ENCODE peak calls at places on chromosome 15, in seven cellular contexts. K, A, C, T, H, D and L are unnamed samples.
A peak's percentile ranks its signal among the peaks of the same experiment; 100 is the strongest.

GRCh38 chr15:73822998-73823397 is 50.4 kb upstream of the TBC1D21 start:
- DNase-seq in K (no peak), A (no peak), C (no peak), T (peak; percentile 43), H (no peak), D (no peak), L (no peak)

GRCh38 chr15:77839431-77839830 is 206.7 kb upstream of the LINGO1 start:
- DNase-seq in K (no peak), A (no peak), C (no peak), T (no peak), H (no peak), D (no peak), L (no peak)

GRCh38 chr15:73716417-73716816 is 32.2 kb downstream of the CD276 start:
- DNase-seq in K (no peak), A (no peak), C (no peak), T (no peak), H (no peak), D (no peak), L (no peak)

GRCh38 chr15:48719668-48720067 is 74.2 kb upstream of the FBN1 start:
- DNase-seq in K (no peak), A (no peak), C (no peak), T (no peak), H (no peak), D (no peak), L (no peak)

GRCh38 chr15:37081985-37082384 is 18.4 kb downstream of the MEIS2 start:
- DNase-seq in K (no peak), A (no peak), C (no peak), T (no peak), H (no peak), D (no peak), L (no peak)

GRCh38 chr15:57344282-57344681 is 32.0 kb upstream of the CGNL1 start:
- DNase-seq in K (no peak), A (no peak), C (no peak), T (no peak), H (no peak), D (no peak), L (no peak)

GRCh38 chr15:96367436-96368200 is 37.1 kb downstream of the NR2F2 start:
- DNase-seq in K (no peak), A (no peak), C (no peak), T (no peak), H (no peak), D (peak; percentile 57), L (no peak)

GRCh38 chr15:40338041-40338657 is 2.6 kb downstream of the CCDC9B start:
- DNase-seq in K (peak; percentile 58), A (peak; percentile 35), C (no peak), T (peak; percentile 60), H (peak; percentile 91), D (peak; percentile 93), L (peak; percentile 72)

GRCh38 chr15:51365417-51365816 is 24.0 kb downstream of the GLDN start:
- DNase-seq in K (no peak), A (no peak), C (no peak), T (no peak), H (no peak), D (no peak), L (no peak)

GRCh38 chr15:45660231-45660979 is 25.6 kb downstream of the SQOR start:
- DNase-seq in K (no peak), A (no peak), C (no peak), T (peak; percentile 28), H (peak; percentile 14), D (no peak), L (no peak)

GRCh38 chr15:36886135-36887011 is 214.0 kb downstream of the MEIS2 start:
- DNase-seq in K (no peak), A (no peak), C (no peak), T (no peak), H (no peak), D (no peak), L (no peak)

GRCh38 chr15:101371519-101371918 is 76.5 kb upstream of the SNRPA1 start:
- DNase-seq in K (no peak), A (no peak), C (no peak), T (no peak), H (no peak), D (no peak), L (no peak)

GRCh38 chr15:72968531-72968922 is 83.7 kb upstream of the NEO1 start:
- DNase-seq in K (no peak), A (no peak), C (no peak), T (no peak), H (no peak), D (no peak), L (peak; percentile 37)

GRCh38 chr15:71364117-71364584 is 248.9 kb downstream of the THSD4 start:
- DNase-seq in K (no peak), A (no peak), C (no peak), T (no peak), H (no peak), D (no peak), L (no peak)

GRCh38 chr15:57654136-57654845 is 52.2 kb upstream of the POLR2M start:
- DNase-seq in K (no peak), A (no peak), C (no peak), T (peak; percentile 27), H (no peak), D (no peak), L (no peak)

GRCh38 chr15:63077952-63078351 is 35.4 kb downstream of the TPM1 start:
- DNase-seq in K (no peak), A (no peak), C (no peak), T (no peak), H (no peak), D (peak; percentile 49), L (no peak)

GRCh38 chr15:63076136-63077005 is 33.8 kb downstream of the TPM1 start:
- DNase-seq in K (no peak), A (no peak), C (no peak), T (no peak), H (no peak), D (no peak), L (no peak)

GRCh38 chr15:63073497-63074172 is 31.1 kb downstream of the TPM1 start:
- DNase-seq in K (no peak), A (no peak), C (no peak), T (no peak), H (peak; percentile 36), D (no peak), L (no peak)

GRCh38 chr15:63072809-63073277 is 30.3 kb downstream of the TPM1 start:
- DNase-seq in K (no peak), A (no peak), C (no peak), T (no peak), H (no peak), D (no peak), L (peak; percentile 48)

DNA sequence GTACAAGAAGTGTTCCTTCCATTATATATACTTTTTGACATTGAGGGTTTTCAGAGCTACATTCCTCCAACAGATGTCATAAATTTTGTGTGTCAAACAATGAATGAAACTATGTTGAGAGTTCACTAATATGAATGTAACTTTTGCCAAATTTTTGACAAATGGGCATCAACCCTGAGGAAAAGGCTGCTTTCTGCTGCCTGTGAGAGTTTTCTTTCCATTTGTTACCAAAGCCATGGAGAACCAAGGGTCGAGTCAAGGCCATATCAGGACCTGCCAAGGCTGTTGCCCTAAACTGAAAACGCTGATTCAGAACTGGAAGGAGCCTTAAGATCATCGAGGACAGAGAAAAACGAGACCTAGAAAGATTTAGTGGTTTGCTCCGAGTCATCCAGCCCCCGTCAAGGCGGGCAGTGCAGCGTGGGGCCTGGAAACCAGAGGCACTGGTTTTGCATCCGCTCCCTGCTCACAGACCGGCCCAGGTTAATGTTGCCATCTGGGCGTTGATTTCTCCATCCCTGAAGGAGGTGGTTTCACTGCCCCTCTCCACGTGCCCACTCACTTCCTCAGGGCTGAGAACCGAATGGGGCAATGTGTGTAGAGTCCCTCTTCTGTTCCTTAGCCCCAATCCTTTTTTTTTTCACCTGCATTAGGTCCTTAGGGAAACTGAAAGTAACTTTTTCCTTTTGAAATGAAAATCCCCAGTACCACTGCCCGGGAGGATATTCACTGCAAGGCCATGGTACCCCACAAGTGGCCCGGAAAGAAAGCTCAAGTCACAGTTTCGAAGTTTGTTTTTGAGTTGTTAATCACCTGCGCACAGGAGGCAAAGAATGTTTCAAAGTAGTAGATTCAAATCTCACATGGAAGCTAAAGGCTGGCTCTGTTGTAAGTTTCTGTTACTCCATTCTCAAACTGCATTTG is 32.8 kb downstream of the TPM1 start:
- DNase-seq in K (no peak), A (no peak), C (no peak), T (peak; percentile 46), H (no peak), D (no peak), L (no peak)
- H3K4me2 ChIP-seq in K (no peak overlapping the region), A (no peak overlapping the region), C (no peak overlapping the region), T (peak overlapping the region; percentile 36), H (peak overlapping the region; percentile 51), D (peak overlapping the region; percentile 61), L (no peak overlapping the region)

DNA sequence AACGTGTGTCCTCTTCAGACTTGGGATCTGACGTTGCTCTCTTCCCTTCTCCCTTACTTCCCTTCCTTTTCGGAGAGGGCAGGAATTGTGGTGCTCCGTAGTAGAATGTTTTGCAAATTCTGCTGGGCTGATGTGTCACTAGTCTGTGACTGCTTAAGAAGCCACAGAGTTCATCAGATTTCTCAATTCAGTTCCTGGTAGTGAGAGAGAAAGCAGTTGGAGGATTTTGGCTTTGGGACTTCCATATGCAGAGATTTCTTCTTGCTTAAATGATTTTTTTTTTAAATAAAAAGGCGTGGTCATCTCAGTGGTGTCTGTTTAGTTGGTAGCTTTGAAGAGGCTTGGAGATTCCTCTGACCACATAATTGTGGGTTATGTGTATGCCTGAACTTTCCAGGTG is 10.1 kb downstream of the CEMIP start:
- DNase-seq in K (no peak), A (no peak), C (no peak), T (peak; percentile 78), H (no peak), D (no peak), L (no peak)
- TF ChIP-seq CEBPB in K (no peak), A (no peak), C (no peak), T (peak; percentile 81), H (no peak), D (no peak), L (no peak)

DNA sequence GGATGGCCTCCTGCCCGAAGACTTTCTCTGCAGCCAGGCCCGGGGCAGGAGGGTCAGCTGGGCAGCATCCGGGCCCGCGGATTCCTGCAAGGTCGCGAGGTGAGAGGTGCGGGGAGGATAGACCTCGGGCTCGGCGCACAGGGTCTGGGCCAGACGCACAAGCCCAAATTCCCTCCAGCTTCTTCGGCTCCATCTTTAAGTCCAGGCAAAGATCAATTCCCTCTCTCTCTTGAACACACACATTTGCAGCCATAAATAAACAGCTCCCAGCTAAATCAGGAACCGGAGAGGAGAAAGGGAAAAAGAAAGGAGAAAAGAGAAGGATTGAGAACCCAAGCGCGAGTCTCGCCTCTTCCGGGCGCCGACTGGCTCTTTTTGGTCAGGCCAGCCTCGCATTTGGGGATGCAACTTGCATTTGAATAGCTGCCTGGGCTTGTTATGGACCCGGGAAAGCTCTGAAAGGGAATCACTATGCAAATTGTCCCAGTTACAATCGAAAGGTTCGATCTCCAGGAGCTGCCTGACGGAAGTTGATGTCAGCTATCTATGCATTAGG is 14.5 kb upstream of the ONECUT1 start:
- DNase-seq in K (no peak), A (no peak), C (no peak), T (no peak), H (no peak), D (peak; percentile 65), L (no peak)
- H3K4me3 ChIP-seq in K (no peak overlapping the region), A (no peak overlapping the region), C (no peak overlapping the region), T (peak overlapping the region; percentile 6), H (no peak overlapping the region), D (peak overlapping the region; percentile 36), L (no peak overlapping the region)

DNA sequence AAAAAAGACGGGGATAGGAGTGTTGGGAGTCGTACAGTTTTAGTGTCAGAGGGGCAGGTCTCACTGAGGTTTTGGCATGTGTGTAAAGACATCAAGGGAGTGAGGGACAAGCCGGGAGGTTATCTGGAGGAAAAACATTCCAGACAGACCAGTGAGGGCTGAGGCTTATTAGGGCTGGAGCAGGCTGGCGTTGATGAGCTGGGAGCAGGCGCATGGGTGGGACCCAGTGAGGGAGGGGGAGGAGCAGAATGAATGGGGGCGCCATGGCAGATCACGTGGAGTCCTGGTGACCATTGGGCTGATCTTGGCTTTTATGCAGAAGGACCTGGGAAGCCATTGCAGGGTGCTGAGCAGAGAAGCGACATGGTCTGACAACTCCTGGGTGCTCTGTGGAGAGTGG is 180.2 kb downstream of the SLCO3A1 start:
- DNase-seq in K (no peak), A (no peak), C (no peak), T (no peak), H (no peak), D (no peak), L (no peak)
- H3K4me2 ChIP-seq in K (no peak overlapping the region), A (no peak overlapping the region), C (no peak overlapping the region), T (no peak overlapping the region), H (no peak overlapping the region), D (no peak overlapping the region), L (no peak overlapping the region)